ENCODE peak calls at places on chromosome 9, in eight cellular contexts. One of them, this sample, is unnamed.

GRCh38 chr9:124767830-124768229 is 3.3 kb downstream of the NR6A1 start:
- DNase-seq in neural progenitor cell: no peak
- DNase-seq in neural crest cell: no peak
- DNase-seq in PC-9: no peak
- DNase-seq in stimulated activated CD8-positive, alpha-beta memory T cell treated with anti-CD3 and anti-CD28 coated beads, Interleukin-15, amount 100 ng/mL, for 4 hours: no peak
- DNase-seq in posterior cingulate gyrus: no peak
- DNase-seq in adrenal gland: no peak
- DNase-seq in CD4-positive, CD25-positive, alpha-beta regulatory T cell: no peak
- DNase-seq in this sample: no peak

GRCh38 chr9:90925581-90926257 is 124.1 kb downstream of the SYK start:
- DNase-seq in neural progenitor cell: no peak
- DNase-seq in neural crest cell: no peak
- DNase-seq in PC-9: no peak
- DNase-seq in stimulated activated CD8-positive, alpha-beta memory T cell treated with anti-CD3 and anti-CD28 coated beads, Interleukin-15, amount 100 ng/mL, for 4 hours: no peak
- DNase-seq in posterior cingulate gyrus: no peak
- DNase-seq in adrenal gland: no peak
- DNase-seq in CD4-positive, CD25-positive, alpha-beta regulatory T cell: no peak
- DNase-seq in this sample: no peak

GRCh38 chr9:113978954-113979712 is 99.0 kb downstream of the AMBP start:
- DNase-seq in neural progenitor cell: no peak
- DNase-seq in neural crest cell: no peak
- DNase-seq in PC-9: peak
- DNase-seq in stimulated activated CD8-positive, alpha-beta memory T cell treated with anti-CD3 and anti-CD28 coated beads, Interleukin-15, amount 100 ng/mL, for 4 hours: no peak
- DNase-seq in posterior cingulate gyrus: no peak
- DNase-seq in adrenal gland: no peak
- DNase-seq in CD4-positive, CD25-positive, alpha-beta regulatory T cell: no peak
- DNase-seq in this sample: no peak

GRCh38 chr9:131422241-131422792 is 28.4 kb downstream of the PRRC2B start:
- DNase-seq in neural progenitor cell: no peak
- DNase-seq in neural crest cell: no peak
- DNase-seq in PC-9: peak
- DNase-seq in stimulated activated CD8-positive, alpha-beta memory T cell treated with anti-CD3 and anti-CD28 coated beads, Interleukin-15, amount 100 ng/mL, for 4 hours: no peak
- DNase-seq in posterior cingulate gyrus: no peak
- DNase-seq in adrenal gland: peak
- DNase-seq in CD4-positive, CD25-positive, alpha-beta regulatory T cell: no peak
- DNase-seq in this sample: no peak

GRCh38 chr9:9558907-9559306 is 1053.9 kb downstream of the PTPRD start:
- DNase-seq in neural progenitor cell: no peak
- DNase-seq in neural crest cell: no peak
- DNase-seq in PC-9: no peak
- DNase-seq in stimulated activated CD8-positive, alpha-beta memory T cell treated with anti-CD3 and anti-CD28 coated beads, Interleukin-15, amount 100 ng/mL, for 4 hours: no peak
- DNase-seq in posterior cingulate gyrus: no peak
- DNase-seq in adrenal gland: no peak
- DNase-seq in CD4-positive, CD25-positive, alpha-beta regulatory T cell: no peak
- DNase-seq in this sample: no peak

GRCh38 chr9:130994546-130995398 is 14.2 kb upstream of the LAMC3 start:
- DNase-seq in neural progenitor cell: no peak
- DNase-seq in neural crest cell: no peak
- DNase-seq in PC-9: no peak
- DNase-seq in stimulated activated CD8-positive, alpha-beta memory T cell treated with anti-CD3 and anti-CD28 coated beads, Interleukin-15, amount 100 ng/mL, for 4 hours: no peak
- DNase-seq in posterior cingulate gyrus: no peak
- DNase-seq in adrenal gland: no peak
- DNase-seq in CD4-positive, CD25-positive, alpha-beta regulatory T cell: no peak
- DNase-seq in this sample: no peak

GRCh38 chr9:110640736-110641135 is 27.9 kb upstream of the MUSK start:
- DNase-seq in neural progenitor cell: peak
- DNase-seq in neural crest cell: no peak
- DNase-seq in PC-9: no peak
- DNase-seq in stimulated activated CD8-positive, alpha-beta memory T cell treated with anti-CD3 and anti-CD28 coated beads, Interleukin-15, amount 100 ng/mL, for 4 hours: no peak
- DNase-seq in posterior cingulate gyrus: no peak
- DNase-seq in adrenal gland: no peak
- DNase-seq in CD4-positive, CD25-positive, alpha-beta regulatory T cell: no peak
- DNase-seq in this sample: no peak

GRCh38 chr9:127595606-127596005 is 16.5 kb upstream of the STXBP1 start:
- DNase-seq in neural progenitor cell: no peak
- DNase-seq in neural crest cell: no peak
- DNase-seq in PC-9: no peak
- DNase-seq in stimulated activated CD8-positive, alpha-beta memory T cell treated with anti-CD3 and anti-CD28 coated beads, Interleukin-15, amount 100 ng/mL, for 4 hours: no peak
- DNase-seq in posterior cingulate gyrus: no peak
- DNase-seq in adrenal gland: no peak
- DNase-seq in CD4-positive, CD25-positive, alpha-beta regulatory T cell: no peak
- DNase-seq in this sample: no peak

GRCh38 chr9:12699529-12699928 is 6.3 kb downstream of the TYRP1 start:
- DNase-seq in neural progenitor cell: no peak
- DNase-seq in neural crest cell: no peak
- DNase-seq in PC-9: no peak
- DNase-seq in stimulated activated CD8-positive, alpha-beta memory T cell treated with anti-CD3 and anti-CD28 coated beads, Interleukin-15, amount 100 ng/mL, for 4 hours: no peak
- DNase-seq in posterior cingulate gyrus: no peak
- DNase-seq in adrenal gland: no peak
- DNase-seq in CD4-positive, CD25-positive, alpha-beta regulatory T cell: no peak
- DNase-seq in this sample: no peak